ENCODE peak calls at places on chromosomes 12 and 14, in ten cellular contexts. C is hepatocyte; X is heart right ventricle; U is NCI-H1092 treated with DMSO at 0.1 percent for 48 hours; K is GDM1; Q is posterior vena cava; T is T follicular helper cell; D is substantia nigra; N is stimulated activated CD4-positive, alpha-beta T cell treated with anti-CD3 and anti-CD28 coated beads, Interleukin-1b, Interleukin-23, amount 100 ng/mL, for 24 hours; V is T-helper 1 cell. Z is an unnamed sample.

GRCh38 chr12:69687390-69687789 is 11.7 kb downstream of the BEST3 start:
- DNase-seq in C (no peak), X (no peak), U (no peak), K (no peak), Q (no peak), T (no peak), D (no peak), N (no peak), V (no peak), Z (peak)

GRCh38 chr14:94922595-94923239 is 152.8 kb upstream of the GSC start:
- DNase-seq in C (no peak), X (no peak), U (no peak), K (no peak), Q (peak), T (no peak), D (no peak), N (no peak), V (no peak), Z (no peak)

GRCh38 chr12:117901631-117902030 is 67.2 kb downstream of the KSR2 start:
- DNase-seq in C (no peak), X (no peak), U (no peak), K (no peak), Q (no peak), T (no peak), D (no peak), N (no peak), V (no peak), Z (no peak)

GRCh38 chr14:22276913-22277816 is 311.9 kb downstream of the DAD1 start:
- DNase-seq in C (peak), X (no peak), U (no peak), K (no peak), Q (no peak), T (no peak), D (no peak), N (no peak), V (no peak), Z (no peak)

GRCh38 chr12:13727707-13728147 is 253.7 kb downstream of the GRIN2B start:
- DNase-seq in C (no peak), X (no peak), U (peak), K (no peak), Q (no peak), T (no peak), D (no peak), N (no peak), V (no peak), Z (no peak)

GRCh38 chr12:115149685-115150378 is 465.9 kb upstream of the TBX3 start:
- DNase-seq in C (no peak), X (no peak), U (no peak), K (no peak), Q (no peak), T (no peak), D (no peak), N (no peak), V (no peak), Z (no peak)

GRCh38 chr12:120235369-120236123 is 30.0 kb downstream of the PXN start:
- DNase-seq in C (no peak), X (no peak), U (no peak), K (no peak), Q (no peak), T (no peak), D (no peak), N (no peak), V (no peak), Z (peak)

GRCh38 chr12:14952295-14952995 is 9.0 kb downstream of the ARHGDIB start:
- DNase-seq in C (peak), X (no peak), U (no peak), K (no peak), Q (no peak), T (no peak), D (no peak), N (no peak), V (no peak), Z (peak)

GRCh38 chr12:7460375-7461259 is 16.7 kb upstream of the CD163L1 start:
- DNase-seq in C (peak), X (peak), U (peak), K (peak), Q (no peak), T (peak), D (no peak), N (peak), V (no peak), Z (peak)

GRCh38 chr12:65565601-65566560 is 258.4 kb upstream of the HMGA2 start:
- DNase-seq in C (peak), X (no peak), U (no peak), K (no peak), Q (no peak), T (no peak), D (no peak), N (no peak), V (no peak), Z (peak)

GRCh38 chr12:50637870-50638481 is 125.9 kb upstream of the ATF1 start:
- DNase-seq in C (peak), X (no peak), U (peak), K (no peak), Q (no peak), T (no peak), D (no peak), N (no peak), V (no peak), Z (peak)

GRCh38 chr12:57230381-57231155 is 1.1 kb downstream of the SHMT2 start:
- DNase-seq in C (no peak), X (peak), U (no peak), K (no peak), Q (peak), T (no peak), D (no peak), N (no peak), V (no peak), Z (no peak)

GRCh38 chr12:68373836-68374314 is 41.7 kb upstream of the MDM1 start:
- DNase-seq in C (no peak), X (no peak), U (no peak), K (peak), Q (no peak), T (no peak), D (no peak), N (no peak), V (no peak), Z (no peak)

GRCh38 chr12:880656-881055 is 68.8 kb downstream of the RAD52 start:
- DNase-seq in C (no peak), X (no peak), U (no peak), K (no peak), Q (no peak), T (no peak), D (no peak), N (no peak), V (no peak), Z (no peak)

GRCh38 chr12:11747969-11748368 is 98.5 kb downstream of the ETV6 start:
- DNase-seq in C (no peak), X (no peak), U (no peak), K (no peak), Q (no peak), T (no peak), D (no peak), N (no peak), V (no peak), Z (no peak)

GRCh38 chr14:50354527-50354926 is 42.2 kb downstream of the CDKL1 start:
- DNase-seq in C (no peak), X (no peak), U (no peak), K (no peak), Q (no peak), T (no peak), D (no peak), N (no peak), V (no peak), Z (no peak)

GRCh38 chr14:52351561-52352491 is 37.7 kb downstream of the PTGER2 start:
- DNase-seq in C (peak), X (no peak), U (no peak), K (no peak), Q (no peak), T (no peak), D (no peak), N (no peak), V (no peak), Z (no peak)

GRCh38 chr12:121992059-121992879 is 29.4 kb upstream of the BCL7A start:
- DNase-seq in C (peak), X (no peak), U (no peak), K (peak), Q (peak), T (no peak), D (no peak), N (peak), V (no peak), Z (peak)

GRCh38 chr14:76920572-76921175 is 94.5 kb downstream of the LRRC74A start:
- DNase-seq in C (peak), X (no peak), U (peak), K (no peak), Q (no peak), T (no peak), D (no peak), N (no peak), V (no peak), Z (no peak)

GRCh38 chr12:3998397-3998796 is 125.2 kb upstream of the PARP11 start:
- DNase-seq in C (no peak), X (no peak), U (no peak), K (no peak), Q (no peak), T (no peak), D (no peak), N (no peak), V (no peak), Z (no peak)

GRCh38 chr14:105646175-105646574 is 119.8 kb downstream of the TMEM121 start:
- DNase-seq in C (no peak), X (no peak), U (no peak), K (no peak), Q (peak), T (no peak), D (no peak), N (no peak), V (no peak), Z (no peak)

GRCh38 chr14:104130974-104131651 is 7.3 kb upstream of the KIF26A start:
- DNase-seq in C (peak), X (peak), U (peak), K (peak), Q (peak), T (no peak), D (peak), N (no peak), V (no peak), Z (peak)

GRCh38 chr14:22046063-22046462 is 372.4 kb upstream of the OR4E1 start:
- DNase-seq in C (no peak), X (no peak), U (no peak), K (no peak), Q (no peak), T (no peak), D (no peak), N (no peak), V (no peak), Z (no peak)

Z was measured in trophoblast cell.